ENCODE peak calls at places on chromosomes 5 and 9, in four cellular contexts. V is neural progenitor cell, F is activated T-helper 1 cell treated with Interleukin-2 at 50 U/mL for 16 hours, Q is Kasumi-1. B is an unnamed sample.

GRCh38 chr9:9820411-9820810 is 792.4 kb downstream of the PTPRD start:
- DNase-seq in Q (no peak), V (no peak), F (no peak), B (no peak)

GRCh38 chr9:110429453-110429852 is 91.8 kb upstream of the TXNDC8 start:
- DNase-seq in Q (no peak), V (no peak), F (no peak), B (no peak)

GRCh38 chr5:119406551-119406950 is 45.7 kb upstream of the HSD17B4 start:
- DNase-seq in Q (no peak), F (no peak), V (no peak), B (no peak)

GRCh38 chr5:148786456-148786855 is 40.0 kb upstream of the ADRB2 start:
- DNase-seq in Q (no peak), F (no peak), V (no peak), B (no peak)

GRCh38 chr9:108953983-108954574 is 19.9 kb downstream of the ABITRAM start:
- DNase-seq in V (peak; percentile 42), F (no peak), Q (peak; percentile 68), B (no peak)

GRCh38 chr5:69329905-69330489 is 2.6 kb downstream of the CCDC125 start:
- DNase-seq in V (no peak), F (no peak), Q (no peak), B (no peak)

GRCh38 chr5:77418601-77419591 is 73.2 kb downstream of the WDR41 start:
- DNase-seq in Q (no peak), V (no peak), F (no peak), B (no peak)

GRCh38 chr9:93820667-93821306 is 134.4 kb downstream of the BARX1 start:
- DNase-seq in V (peak; percentile 49), F (no peak), Q (no peak), B (peak; percentile 74)

GRCh38 chr9:113579270-113580040 is 115.9 kb downstream of the RGS3 start:
- DNase-seq in F (no peak), V (no peak), Q (peak; percentile 88), B (no peak)

GRCh38 chr9:116298992-116299391 is 145.4 kb downstream of the PAPPA start:
- DNase-seq in V (no peak), F (no peak), Q (no peak), B (no peak)

GRCh38 chr9:131776473-131776872 is 36.6 kb upstream of the RAPGEF1 start:
- DNase-seq in V (peak; percentile 93), F (no peak), Q (peak; percentile 29), B (peak; percentile 96)

GRCh38 chr5:32076699-32077695 is 97.1 kb downstream of the GOLPH3 start:
- DNase-seq in F (no peak), Q (peak; percentile 81), V (peak; percentile 62), B (peak; percentile 74)

GRCh38 chr9:84478996-84479395 is 138.4 kb upstream of the SLC28A3 start:
- DNase-seq in V (no peak), Q (no peak), F (no peak), B (no peak)

GRCh38 chr5:172748341-172748843 is 22.6 kb downstream of the DUSP1 start:
- DNase-seq in Q (no peak), V (peak; percentile 64), F (no peak), B (peak; percentile 87)

GRCh38 chr9:136014928-136015633 is 53.9 kb upstream of the UBAC1 start:
- DNase-seq in V (no peak), F (no peak), Q (no peak), B (peak; percentile 33)

GRCh38 chr5:59842999-59843398 is 50.5 kb downstream of the PDE4D start:
- DNase-seq in F (no peak), Q (no peak), V (no peak), B (no peak)

GRCh38 chr9:95819636-95820035 is 55.9 kb upstream of the ERCC6L2 start:
- DNase-seq in Q (no peak), V (peak; percentile 48), F (no peak), B (peak; percentile 81)

GRCh38 chr9:88433583-88434240 is 45.5 kb downstream of the SPIN1 start:
- DNase-seq in Q (no peak), F (no peak), V (no peak), B (no peak)

GRCh38 chr5:96143450-96143849 is 181.8 kb upstream of the ELL2 start:
- DNase-seq in V (no peak), Q (no peak), F (no peak), B (no peak)

GRCh38 chr9:87725900-87726709 is at the start of gene CTSL:
- DNase-seq in V (peak; percentile 90), F (peak; percentile 58), Q (peak; percentile 19), B (peak; percentile 97)

GRCh38 chr5:9851458-9851857 is 221.3 kb upstream of the TAS2R1 start:
- DNase-seq in V (peak; percentile 22), Q (no peak), F (no peak), B (no peak)

GRCh38 chr9:128298535-128299482 is 22.7 kb downstream of the SWI5 start:
- DNase-seq in F (no peak), Q (no peak), V (no peak), B (no peak)

GRCh38 chr5:68332546-68332945 is 117.0 kb downstream of the PIK3R1 start:
- DNase-seq in F (no peak), V (no peak), Q (peak; percentile 11), B (no peak)

GRCh38 chr5:110727025-110727314 is 499 bp upstream of the TMEM232 start:
- DNase-seq in F (no peak), V (peak; percentile 5), Q (peak; percentile 58), B (no peak)

GRCh38 chr5:2751592-2752021 is at the start of gene IRX2:
- DNase-seq in F (no peak), Q (no peak), V (peak; percentile 98), B (peak; percentile 96)

GRCh38 chr5:111133436-111133751 is 41.2 kb downstream of the WDR36 start:
- DNase-seq in Q (no peak), V (no peak), F (no peak), B (no peak)

GRCh38 chr9:123063172-123063508 is 29.7 kb downstream of the GPR21 start:
- DNase-seq in F (no peak), V (no peak), Q (no peak), B (no peak)

GRCh38 chr9:3528466-3528865 is 2.7 kb upstream of the RFX3 start:
- DNase-seq in V (no peak), F (peak; percentile 20), Q (peak; percentile 65), B (no peak)

GRCh38 chr5:40879163-40879942 is 29.9 kb upstream of the C7 start:
- DNase-seq in F (no peak), Q (peak; percentile 86), V (no peak), B (peak; percentile 28)

GRCh38 chr5:131926168-131926567 is 19.3 kb downstream of the MEIKIN start:
- DNase-seq in V (no peak), Q (no peak), F (no peak), B (no peak)

GRCh38 chr9:93082841-93083411 is 13.1 kb upstream of the CARD19 start:
- DNase-seq in F (no peak), Q (peak; percentile 4), V (peak; percentile 1), B (peak; percentile 49)

GRCh38 chr9:38622083-38622674 is 1.8 kb upstream of the ANKRD18A start:
- DNase-seq in F (no peak), Q (no peak), V (peak; percentile 57), B (no peak)

GRCh38 chr5:149002053-149002452 is 60.8 kb downstream of the SH3TC2 start:
- DNase-seq in F (no peak), Q (no peak), V (peak; percentile 68), B (peak; percentile 84)

GRCh38 chr5:175854231-175855040 is 16.9 kb upstream of the CPLX2 start:
- DNase-seq in F (no peak), Q (no peak), V (no peak), B (no peak)

GRCh38 chr5:53820119-53820801 is 259.8 kb downstream of the NDUFS4 start:
- DNase-seq in Q (no peak), V (no peak), F (no peak), B (no peak)

GRCh38 chr5:159773062-159773924 is 143.0 kb upstream of the ADRA1B start:
- DNase-seq in Q (peak; percentile 31), F (peak; percentile 34), V (peak; percentile 83), B (peak; percentile 85)